ENCODE peak calls at places on chromosomes 2 and 18, in five cellular contexts. One of them, this sample, is unnamed.
A peak's percentile ranks its signal among the peaks of the same experiment; 100 is the strongest.

GRCh38 chr2:127704641-127705243 is 3.4 kb downstream of the SFT2D3 start:
- DNase-seq in NCI-H1092: no peak
- DNase-seq in H1: no peak
- DNase-seq in stimulated activated CD4-positive, alpha-beta T cell treated with anti-CD3 and anti-CD28 coated beads, Interleukin-15, amount 100 ng/mL, for 48 hours: no peak
- DNase-seq in glutamatergic neuron: no peak
- DNase-seq in this sample: no peak

GRCh38 chr2:101386599-101387150 is 628 bp downstream of the CREG2 start:
- DNase-seq in NCI-H1092: no peak
- DNase-seq in glutamatergic neuron: no peak
- DNase-seq in stimulated activated CD4-positive, alpha-beta T cell treated with anti-CD3 and anti-CD28 coated beads, Interleukin-15, amount 100 ng/mL, for 48 hours: no peak
- DNase-seq in H1: peak; percentile 69
- DNase-seq in this sample: peak; percentile 69

GRCh38 chr18:59669872-59670657 is 27.2 kb downstream of the CCBE1 start:
- DNase-seq in H1: no peak
- DNase-seq in stimulated activated CD4-positive, alpha-beta T cell treated with anti-CD3 and anti-CD28 coated beads, Interleukin-15, amount 100 ng/mL, for 48 hours: no peak
- DNase-seq in glutamatergic neuron: no peak
- DNase-seq in NCI-H1092: no peak
- DNase-seq in this sample: no peak

GRCh38 chr2:240960963-240961876 is 37.2 kb upstream of the SNED1 start:
- DNase-seq in NCI-H1092: no peak
- DNase-seq in H1: no peak
- DNase-seq in glutamatergic neuron: no peak
- DNase-seq in stimulated activated CD4-positive, alpha-beta T cell treated with anti-CD3 and anti-CD28 coated beads, Interleukin-15, amount 100 ng/mL, for 48 hours: no peak
- DNase-seq in this sample: peak; percentile 28

GRCh38 chr2:124325667-124326425 is 300.8 kb downstream of the CNTNAP5 start:
- DNase-seq in glutamatergic neuron: no peak
- DNase-seq in NCI-H1092: no peak
- DNase-seq in H1: no peak
- DNase-seq in stimulated activated CD4-positive, alpha-beta T cell treated with anti-CD3 and anti-CD28 coated beads, Interleukin-15, amount 100 ng/mL, for 48 hours: no peak
- DNase-seq in this sample: peak; percentile 53

GRCh38 chr18:31042391-31043181 is at the start of gene DSC3:
- DNase-seq in glutamatergic neuron: peak; percentile 72
- DNase-seq in NCI-H1092: no peak
- DNase-seq in H1: peak; percentile 78
- DNase-seq in stimulated activated CD4-positive, alpha-beta T cell treated with anti-CD3 and anti-CD28 coated beads, Interleukin-15, amount 100 ng/mL, for 48 hours: no peak
- DNase-seq in this sample: peak; percentile 86

GRCh38 chr2:43356774-43357173 is 130.4 kb upstream of the ZFP36L2 start:
- DNase-seq in NCI-H1092: no peak
- DNase-seq in glutamatergic neuron: no peak
- DNase-seq in H1: no peak
- DNase-seq in stimulated activated CD4-positive, alpha-beta T cell treated with anti-CD3 and anti-CD28 coated beads, Interleukin-15, amount 100 ng/mL, for 48 hours: no peak
- DNase-seq in this sample: no peak

GRCh38 chr2:190822038-190822437 is 58.6 kb upstream of the GLS start:
- DNase-seq in glutamatergic neuron: no peak
- DNase-seq in stimulated activated CD4-positive, alpha-beta T cell treated with anti-CD3 and anti-CD28 coated beads, Interleukin-15, amount 100 ng/mL, for 48 hours: no peak
- DNase-seq in H1: no peak
- DNase-seq in NCI-H1092: no peak
- DNase-seq in this sample: no peak

GRCh38 chr18:55328301-55328700 is 259.7 kb downstream of the TCF4 start:
- DNase-seq in NCI-H1092: no peak
- DNase-seq in stimulated activated CD4-positive, alpha-beta T cell treated with anti-CD3 and anti-CD28 coated beads, Interleukin-15, amount 100 ng/mL, for 48 hours: no peak
- DNase-seq in glutamatergic neuron: no peak
- DNase-seq in H1: no peak
- DNase-seq in this sample: no peak

GRCh38 chr2:80589070-80589469 is 284.5 kb upstream of the LRRTM1 start:
- DNase-seq in H1: no peak
- DNase-seq in glutamatergic neuron: no peak
- DNase-seq in NCI-H1092: no peak
- DNase-seq in stimulated activated CD4-positive, alpha-beta T cell treated with anti-CD3 and anti-CD28 coated beads, Interleukin-15, amount 100 ng/mL, for 48 hours: no peak
- DNase-seq in this sample: no peak

GRCh38 chr2:97005353-97005752 is 19.0 kb upstream of the FAM178B start:
- DNase-seq in glutamatergic neuron: no peak
- DNase-seq in NCI-H1092: no peak
- DNase-seq in stimulated activated CD4-positive, alpha-beta T cell treated with anti-CD3 and anti-CD28 coated beads, Interleukin-15, amount 100 ng/mL, for 48 hours: no peak
- DNase-seq in H1: no peak
- DNase-seq in this sample: no peak

GRCh38 chr2:190996338-190996946 is 17.5 kb downstream of the STAT1 start:
- DNase-seq in H1: peak; percentile 50
- DNase-seq in stimulated activated CD4-positive, alpha-beta T cell treated with anti-CD3 and anti-CD28 coated beads, Interleukin-15, amount 100 ng/mL, for 48 hours: no peak
- DNase-seq in glutamatergic neuron: peak; percentile 34
- DNase-seq in NCI-H1092: peak; percentile 3
- DNase-seq in this sample: peak; percentile 81

GRCh38 chr18:49655266-49656097 is 93.6 kb downstream of the LIPG start:
- DNase-seq in glutamatergic neuron: no peak
- DNase-seq in NCI-H1092: no peak
- DNase-seq in H1: no peak
- DNase-seq in stimulated activated CD4-positive, alpha-beta T cell treated with anti-CD3 and anti-CD28 coated beads, Interleukin-15, amount 100 ng/mL, for 48 hours: no peak
- DNase-seq in this sample: no peak

GRCh38 chr2:173119069-173119807 is 43.6 kb downstream of the MAP3K20 start:
- DNase-seq in H1: no peak
- DNase-seq in NCI-H1092: peak; percentile 73
- DNase-seq in stimulated activated CD4-positive, alpha-beta T cell treated with anti-CD3 and anti-CD28 coated beads, Interleukin-15, amount 100 ng/mL, for 48 hours: no peak
- DNase-seq in glutamatergic neuron: no peak
- DNase-seq in this sample: no peak

GRCh38 chr18:40897884-40898283 is 1057.2 kb upstream of the PIK3C3 start:
- DNase-seq in H1: no peak
- DNase-seq in glutamatergic neuron: no peak
- DNase-seq in NCI-H1092: no peak
- DNase-seq in stimulated activated CD4-positive, alpha-beta T cell treated with anti-CD3 and anti-CD28 coated beads, Interleukin-15, amount 100 ng/mL, for 48 hours: no peak
- DNase-seq in this sample: peak; percentile 51

GRCh38 chr2:46849741-46850474 is 65.7 kb downstream of the MCFD2 start:
- DNase-seq in H1: no peak
- DNase-seq in glutamatergic neuron: no peak
- DNase-seq in stimulated activated CD4-positive, alpha-beta T cell treated with anti-CD3 and anti-CD28 coated beads, Interleukin-15, amount 100 ng/mL, for 48 hours: no peak
- DNase-seq in NCI-H1092: no peak
- DNase-seq in this sample: no peak

GRCh38 chr2:211477537-211478275 is 921.3 kb downstream of the CPS1 start:
- DNase-seq in stimulated activated CD4-positive, alpha-beta T cell treated with anti-CD3 and anti-CD28 coated beads, Interleukin-15, amount 100 ng/mL, for 48 hours: no peak
- DNase-seq in NCI-H1092: no peak
- DNase-seq in H1: no peak
- DNase-seq in glutamatergic neuron: no peak
- DNase-seq in this sample: no peak

GRCh38 chr2:224359569-224359968 is 42.3 kb downstream of the FAM124B start:
- DNase-seq in glutamatergic neuron: peak; percentile 42
- DNase-seq in stimulated activated CD4-positive, alpha-beta T cell treated with anti-CD3 and anti-CD28 coated beads, Interleukin-15, amount 100 ng/mL, for 48 hours: no peak
- DNase-seq in H1: peak; percentile 65
- DNase-seq in NCI-H1092: no peak
- DNase-seq in this sample: peak; percentile 85

GRCh38 chr2:121648611-121649401 is 456 bp downstream of the CLASP1 start:
- DNase-seq in H1: peak; percentile 79
- DNase-seq in stimulated activated CD4-positive, alpha-beta T cell treated with anti-CD3 and anti-CD28 coated beads, Interleukin-15, amount 100 ng/mL, for 48 hours: peak; percentile 11
- DNase-seq in glutamatergic neuron: peak; percentile 80
- DNase-seq in NCI-H1092: no peak
- DNase-seq in this sample: peak; percentile 84

GRCh38 chr2:133774675-133775005 is 206.4 kb upstream of the NCKAP5 start:
- DNase-seq in stimulated activated CD4-positive, alpha-beta T cell treated with anti-CD3 and anti-CD28 coated beads, Interleukin-15, amount 100 ng/mL, for 48 hours: no peak
- DNase-seq in H1: no peak
- DNase-seq in NCI-H1092: no peak
- DNase-seq in glutamatergic neuron: no peak
- DNase-seq in this sample: no peak

GRCh38 chr18:79724299-79725080 is 44.9 kb downstream of the CTDP1 start:
- DNase-seq in H1: no peak
- DNase-seq in stimulated activated CD4-positive, alpha-beta T cell treated with anti-CD3 and anti-CD28 coated beads, Interleukin-15, amount 100 ng/mL, for 48 hours: no peak
- DNase-seq in NCI-H1092: no peak
- DNase-seq in glutamatergic neuron: no peak
- DNase-seq in this sample: no peak

GRCh38 chr2:24009680-24010476 is at the start of gene MFSD2B:
- DNase-seq in stimulated activated CD4-positive, alpha-beta T cell treated with anti-CD3 and anti-CD28 coated beads, Interleukin-15, amount 100 ng/mL, for 48 hours: no peak
- DNase-seq in NCI-H1092: no peak
- DNase-seq in H1: no peak
- DNase-seq in glutamatergic neuron: peak; percentile 34
- DNase-seq in this sample: peak; percentile 62

GRCh38 chr2:29562896-29563295 is 358.5 kb downstream of the ALK start:
- DNase-seq in NCI-H1092: peak; percentile 15
- DNase-seq in glutamatergic neuron: no peak
- DNase-seq in H1: no peak
- DNase-seq in stimulated activated CD4-positive, alpha-beta T cell treated with anti-CD3 and anti-CD28 coated beads, Interleukin-15, amount 100 ng/mL, for 48 hours: no peak
- DNase-seq in this sample: no peak

GRCh38 chr2:132038179-132038882 is 123.4 kb downstream of the ANKRD30BL start:
- DNase-seq in stimulated activated CD4-positive, alpha-beta T cell treated with anti-CD3 and anti-CD28 coated beads, Interleukin-15, amount 100 ng/mL, for 48 hours: no peak
- DNase-seq in H1: no peak
- DNase-seq in NCI-H1092: no peak
- DNase-seq in glutamatergic neuron: peak; percentile 19
- DNase-seq in this sample: peak; percentile 70

GRCh38 chr2:191696001-191696400 is 18.1 kb downstream of the NABP1 start:
- DNase-seq in stimulated activated CD4-positive, alpha-beta T cell treated with anti-CD3 and anti-CD28 coated beads, Interleukin-15, amount 100 ng/mL, for 48 hours: no peak
- DNase-seq in glutamatergic neuron: no peak
- DNase-seq in H1: no peak
- DNase-seq in NCI-H1092: peak; percentile 14
- DNase-seq in this sample: no peak